ENCODE peak calls at places on chromosome 14, in nine cellular contexts. Y, V, U, M, G, I, S, A and O are unnamed samples.

GRCh38 chr14:78933948-78934524 is 763.9 kb downstream of the NRXN3 start:
- DNase-seq in Y (peak; percentile 1), V (peak; percentile 8), U (no peak), M (no peak), G (peak; percentile 25), I (no peak), S (peak; percentile 63), A (no peak), O (no peak)

GRCh38 chr14:33647385-33647786 is 303.5 kb downstream of the EGLN3 start:
- DNase-seq in Y (no peak), V (peak; percentile 96), U (no peak), M (no peak), G (no peak), I (no peak), S (peak; percentile 97), A (no peak), O (peak; percentile 95)

GRCh38 chr14:22178330-22178981 is 410.6 kb downstream of the DAD1 start:
- DNase-seq in Y (no peak), V (no peak), U (no peak), M (no peak), G (no peak), I (no peak), S (no peak), A (no peak), O (no peak)

GRCh38 chr14:24911324-24912095 is 138.4 kb downstream of the STXBP6 start:
- DNase-seq in Y (no peak), V (peak; percentile 55), U (no peak), M (no peak), G (no peak), I (no peak), S (peak; percentile 91), A (no peak), O (peak; percentile 80)

GRCh38 chr14:104350463-104351185 is 212.2 kb downstream of the KIF26A start:
- DNase-seq in Y (no peak), V (no peak), U (peak; percentile 19), M (no peak), G (no peak), I (no peak), S (no peak), A (no peak), O (no peak)

GRCh38 chr14:30680036-30680435 is 57.9 kb downstream of the SCFD1 start:
- DNase-seq in Y (no peak), V (no peak), U (no peak), M (no peak), G (no peak), I (no peak), S (no peak), A (no peak), O (no peak)

GRCh38 chr14:105196228-105196960 is 15.3 kb upstream of the NUDT14 start:
- DNase-seq in Y (no peak), V (no peak), U (no peak), M (no peak), G (no peak), I (no peak), S (no peak), A (no peak), O (no peak)

GRCh38 chr14:75401356-75401755 is 26.5 kb upstream of the JDP2 start:
- DNase-seq in Y (no peak), V (no peak), U (no peak), M (no peak), G (no peak), I (no peak), S (peak; percentile 61), A (no peak), O (peak; percentile 7)

GRCh38 chr14:104770851-104771272 is 17.9 kb downstream of the SIVA1 start:
- DNase-seq in Y (peak; percentile 9), V (no peak), U (no peak), M (no peak), G (peak; percentile 24), I (no peak), S (no peak), A (no peak), O (no peak)

GRCh38 chr14:57512221-57512620 is 18.6 kb upstream of the CCDC198 start:
- DNase-seq in Y (no peak), V (no peak), U (no peak), M (no peak), G (no peak), I (no peak), S (no peak), A (no peak), O (no peak)

GRCh38 chr14:60349663-60350365 is 100.8 kb downstream of the PPM1A start:
- DNase-seq in Y (peak; percentile 45), V (peak; percentile 25), U (peak; percentile 33), M (no peak), G (peak; percentile 57), I (no peak), S (peak; percentile 65), A (no peak), O (no peak)

GRCh38 chr14:40368314-40368713 is 936.1 kb upstream of the FBXO33 start:
- DNase-seq in Y (no peak), V (no peak), U (peak; percentile 30), M (no peak), G (no peak), I (no peak), S (no peak), A (no peak), O (no peak)

GRCh38 chr14:71692496-71692895 is 239.7 kb upstream of the RGS6 start:
- DNase-seq in Y (no peak), V (no peak), U (no peak), M (no peak), G (no peak), I (no peak), S (peak; percentile 73), A (no peak), O (no peak)

GRCh38 chr14:100867631-100868315 is 35.7 kb downstream of the RTL1 start:
- DNase-seq in Y (no peak), V (no peak), U (no peak), M (no peak), G (no peak), I (no peak), S (no peak), A (no peak), O (no peak)

GRCh38 chr14:93906341-93907329 is 20.5 kb upstream of the FAM181A start:
- DNase-seq in Y (peak; percentile 68), V (peak; percentile 43), U (peak; percentile 82), M (peak; percentile 21), G (peak; percentile 84), I (peak; percentile 25), S (peak; percentile 24), A (peak; percentile 61), O (no peak)

GRCh38 chr14:63203618-63204406 is 431 bp upstream of the RHOJ start:
- DNase-seq in Y (no peak), V (peak; percentile 93), U (peak; percentile 47), M (no peak), G (no peak), I (no peak), S (peak; percentile 100), A (no peak), O (peak; percentile 91)

GRCh38 chr14:100822921-100823320 is 3.0 kb upstream of the MEG3 start:
- DNase-seq in Y (no peak), V (no peak), U (no peak), M (no peak), G (no peak), I (no peak), S (no peak), A (no peak), O (no peak)

GRCh38 chr14:105888151-105888550 is 361.8 kb downstream of the TMEM121 start:
- DNase-seq in Y (no peak), V (no peak), U (no peak), M (no peak), G (no peak), I (no peak), S (no peak), A (no peak), O (no peak)

GRCh38 chr14:39050389-39050788 is 52.6 kb downstream of the SEC23A start:
- DNase-seq in Y (no peak), V (peak; percentile 88), U (no peak), M (no peak), G (peak; percentile 10), I (no peak), S (peak; percentile 65), A (no peak), O (peak; percentile 47)

GRCh38 chr14:89011327-89011726 is 186.9 kb downstream of the TTC8 start:
- DNase-seq in Y (no peak), V (no peak), U (no peak), M (no peak), G (no peak), I (no peak), S (no peak), A (no peak), O (no peak)

GRCh38 chr14:53881161-53881846 is 75.3 kb downstream of the BMP4 start:
- DNase-seq in Y (peak; percentile 25), V (no peak), U (no peak), M (no peak), G (no peak), I (no peak), S (peak; percentile 28), A (no peak), O (no peak)

GRCh38 chr14:34438438-34438837 is 23.6 kb downstream of the SPTSSA start:
- DNase-seq in Y (no peak), V (no peak), U (no peak), M (no peak), G (no peak), I (no peak), S (no peak), A (no peak), O (no peak)

GRCh38 chr14:45249847-45250575 is 3.0 kb downstream of the MIS18BP1 start:
- DNase-seq in Y (no peak), V (no peak), U (no peak), M (no peak), G (peak; percentile 8), I (no peak), S (peak; percentile 86), A (no peak), O (peak; percentile 40)

GRCh38 chr14:103360548-103360947 is 24.7 kb upstream of the MARK3 start:
- DNase-seq in Y (no peak), V (no peak), U (no peak), M (no peak), G (no peak), I (no peak), S (no peak), A (no peak), O (no peak)

GRCh38 chr14:55074662-55075061 is 23.2 kb downstream of the MAPK1IP1L start:
- DNase-seq in Y (no peak), V (no peak), U (no peak), M (no peak), G (peak; percentile 36), I (no peak), S (no peak), A (no peak), O (peak; percentile 36)

GRCh38 chr14:76574416-76574815 is 186.9 kb upstream of the VASH1 start:
- DNase-seq in Y (no peak), V (no peak), U (no peak), M (no peak), G (no peak), I (no peak), S (no peak), A (no peak), O (no peak)

GRCh38 chr14:105142651-105143450 is 25.7 kb downstream of the JAG2 start:
- DNase-seq in Y (no peak), V (no peak), U (no peak), M (no peak), G (no peak), I (no peak), S (no peak), A (no peak), O (no peak)

GRCh38 chr14:61586539-61587396 is 108.5 kb upstream of the HIF1A start:
- DNase-seq in Y (no peak), V (peak; percentile 37), U (no peak), M (no peak), G (no peak), I (no peak), S (peak; percentile 48), A (no peak), O (no peak)

GRCh38 chr14:61064866-61065265 is 83.8 kb downstream of the SLC38A6 start:
- DNase-seq in Y (no peak), V (no peak), U (no peak), M (no peak), G (no peak), I (no peak), S (no peak), A (no peak), O (no peak)

GRCh38 chr14:60106341-60106740 is 14.6 kb downstream of the PCNX4 start:
- DNase-seq in Y (no peak), V (no peak), U (no peak), M (no peak), G (no peak), I (no peak), S (peak; percentile 51), A (no peak), O (no peak)